ENCODE peak calls at places on chromosomes 4 and X, in seven cellular contexts. M is Right ventricle myocardium inferior, R is heart right ventricle, S is ELF-1, L is NCI-H510A treated with DMSO at 0.1 percent for 48 hours, H is astrocyte of the cerebellum, X is SW 1271. A is an unnamed sample.

GRCh38 chr4:160319221-160319867 is 1216.5 kb downstream of the RAPGEF2 start:
- DNase-seq in L (no peak), S (peak), H (peak), X (no peak), R (no peak), M (no peak), A (no peak)

GRCh38 chr4:57265831-57266582 is 155.8 kb upstream of the IGFBP7 start:
- DNase-seq in X (no peak), H (no peak), L (no peak), R (peak), S (peak), M (no peak), A (no peak)

GRCh38 chrX:103177561-103177960 is 37.3 kb upstream of the BEX4 start:
- DNase-seq in L (no peak), X (no peak), S (no peak), M (no peak), H (no peak), R (no peak), A (no peak)

GRCh38 chr4:44415251-44415650 is 33.4 kb downstream of the KCTD8 start:
- DNase-seq in M (no peak), R (no peak), X (no peak), H (no peak), S (peak), L (no peak), A (no peak)

GRCh38 chrX:19386679-19387078 is 43.0 kb downstream of the PDHA1 start:
- DNase-seq in S (no peak), R (no peak), M (no peak), L (no peak), H (no peak), X (no peak), A (no peak)

GRCh38 chrX:115402299-115402698 is 112.8 kb downstream of the LUZP4 start:
- DNase-seq in X (no peak), S (no peak), M (no peak), L (no peak), H (no peak), R (no peak), A (no peak)

GRCh38 chr4:149765630-149766029 is 50.0 kb downstream of the IQCM start:
- DNase-seq in S (no peak), L (no peak), H (peak), M (no peak), X (no peak), R (no peak), A (no peak)

GRCh38 chr4:74823194-74823593 is 28.9 kb upstream of the BTC start:
- DNase-seq in S (no peak), H (no peak), R (no peak), M (no peak), X (no peak), L (no peak), A (no peak)

GRCh38 chrX:17549005-17549685 is 174.1 kb downstream of the NHS start:
- DNase-seq in H (no peak), L (peak), X (no peak), M (no peak), R (no peak), S (peak), A (no peak)

GRCh38 chr4:186161138-186161537 is 30.2 kb upstream of the CYP4V2 start:
- DNase-seq in R (no peak), H (no peak), X (no peak), M (no peak), L (peak), S (no peak), A (peak)

GRCh38 chrX:144849141-144849540 is 398.2 kb upstream of the SPANXN1 start:
- DNase-seq in L (no peak), H (no peak), R (no peak), M (no peak), X (no peak), S (no peak), A (no peak)

A was measured in GM13977.